ENCODE peak calls at places on chromosome 9, in eight cellular contexts. I, H, T, U, E, O, W and D are unnamed samples.
A peak's percentile ranks its signal among the peaks of the same experiment; 100 is the strongest.

GRCh38 chr9:3403315-3403714 is 122.5 kb downstream of the RFX3 start:
- DNase-seq in I (no peak), H (no peak), T (peak; percentile 4), U (no peak), E (no peak), O (no peak), W (no peak), D (no peak)

GRCh38 chr9:85142461-85143401 is 473.2 kb downstream of the NTRK2 start:
- DNase-seq in I (peak; percentile 26), H (peak; percentile 23), T (no peak), U (peak; percentile 36), E (peak; percentile 55), O (no peak), W (no peak), D (no peak)

GRCh38 chr9:4887556-4887955 is 94.8 kb downstream of the RCL1 start:
- DNase-seq in I (no peak), H (no peak), T (peak; percentile 54), U (peak; percentile 74), E (no peak), O (no peak), W (no peak), D (no peak)

GRCh38 chr9:132478353-132478752 is 68.3 kb downstream of the CFAP77 start:
- DNase-seq in I (no peak), H (no peak), T (no peak), U (no peak), E (no peak), O (no peak), W (no peak), D (no peak)

GRCh38 chr9:1025131-1025530 is 25.0 kb upstream of the DMRT2 start:
- DNase-seq in I (no peak), H (no peak), T (no peak), U (no peak), E (no peak), O (no peak), W (no peak), D (no peak)

GRCh38 chr9:110197330-110198187 is 10.4 kb downstream of the C9orf152 start:
- DNase-seq in I (no peak), H (no peak), T (no peak), U (peak; percentile 31), E (no peak), O (no peak), W (no peak), D (no peak)

GRCh38 chr9:122125891-122126331 is 32.8 kb upstream of the TTLL11 start:
- DNase-seq in I (no peak), H (no peak), T (peak; percentile 10), U (peak; percentile 24), E (no peak), O (no peak), W (no peak), D (no peak)

GRCh38 chr9:38263534-38263933 is 129.0 kb upstream of the ALDH1B1 start:
- DNase-seq in I (no peak), H (peak; percentile 56), T (peak; percentile 16), U (peak; percentile 74), E (no peak), O (no peak), W (peak; percentile 11), D (no peak)

GRCh38 chr9:129170229-129170628 is 7.8 kb downstream of the IER5L start:
- DNase-seq in I (no peak), H (no peak), T (no peak), U (no peak), E (no peak), O (no peak), W (no peak), D (no peak)

GRCh38 chr9:35526087-35526801 is 36.3 kb downstream of the RUSC2 start:
- DNase-seq in I (no peak), H (no peak), T (peak; percentile 61), U (peak; percentile 85), E (no peak), O (no peak), W (peak; percentile 4), D (no peak)

GRCh38 chr9:37100317-37100716 is 20.1 kb upstream of the ZCCHC7 start:
- DNase-seq in I (no peak), H (peak; percentile 27), T (peak; percentile 26), U (no peak), E (no peak), O (no peak), W (no peak), D (no peak)

GRCh38 chr9:106726070-106726815 is 136.7 kb upstream of the ZNF462 start:
- DNase-seq in I (no peak), H (no peak), T (no peak), U (peak; percentile 34), E (no peak), O (no peak), W (no peak), D (no peak)

GRCh38 chr9:118674942-118675341 is 694.3 kb downstream of the BRINP1 start:
- DNase-seq in I (no peak), H (no peak), T (no peak), U (no peak), E (no peak), O (no peak), W (no peak), D (no peak)

GRCh38 chr9:116933251-116933650 is 246.1 kb downstream of the TRIM32 start:
- DNase-seq in I (no peak), H (no peak), T (no peak), U (no peak), E (no peak), O (no peak), W (no peak), D (no peak)

GRCh38 chr9:129102791-129103594 is 7.6 kb downstream of the CRAT start:
- DNase-seq in I (peak; percentile 64), H (peak; percentile 79), T (no peak), U (peak; percentile 62), E (peak; percentile 46), O (no peak), W (no peak), D (no peak)

GRCh38 chr9:4837768-4838546 is 45.2 kb downstream of the RCL1 start:
- DNase-seq in I (no peak), H (no peak), T (peak; percentile 97), U (peak; percentile 94), E (no peak), O (peak; percentile 49), W (peak; percentile 71), D (no peak)

DNA sequence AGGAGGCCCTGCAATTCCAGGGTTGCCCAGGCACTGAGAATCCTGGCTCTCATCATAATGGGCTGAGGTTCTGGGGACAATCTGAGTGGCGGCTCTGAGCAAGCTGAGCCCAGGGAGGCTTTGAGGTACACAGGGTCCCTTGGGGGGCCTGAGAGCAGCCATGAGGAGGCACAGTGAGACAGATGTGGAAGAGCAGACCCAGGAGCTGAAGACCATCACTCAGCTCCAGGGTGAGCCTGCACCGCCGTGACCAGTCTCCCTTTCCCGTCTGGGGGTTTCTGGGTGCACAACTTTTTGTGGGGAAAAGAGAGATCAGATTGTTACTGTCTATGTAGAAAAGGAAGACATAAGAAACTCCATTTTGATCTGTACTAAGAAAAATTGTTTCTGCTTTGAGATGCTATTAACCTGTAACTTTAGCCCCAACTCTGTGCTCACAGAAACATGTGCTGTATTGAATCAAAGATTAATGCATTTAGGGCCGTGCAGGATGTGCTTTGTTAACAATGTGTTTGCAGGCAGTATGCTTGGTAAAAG is at the start of gene CCDC183:
- DNase-seq in I (no peak), H (no peak), T (no peak), U (no peak), E (no peak), O (no peak), W (no peak), D (no peak)
- H3K27ac ChIP-seq in I (peak within 1 kb of the TSS; percentile 97), H (peak within 1 kb of the TSS; percentile 4), T (no peak within 1 kb of the TSS), U (peak within 1 kb of the TSS; percentile 99), E (peak within 1 kb of the TSS; percentile 29), O (no peak within 1 kb of the TSS), W (no peak within 1 kb of the TSS), D (no peak within 1 kb of the TSS)

GRCh38 chr9:133973791-133974630 is 18.1 kb downstream of the VAV2 start:
- DNase-seq in I (peak; percentile 84), H (peak; percentile 27), T (no peak), U (no peak), E (no peak), O (no peak), W (no peak), D (no peak)

GRCh38 chr9:133973111-133973790 is 18.9 kb downstream of the VAV2 start:
- DNase-seq in I (no peak), H (no peak), T (no peak), U (no peak), E (no peak), O (no peak), W (no peak), D (no peak)

GRCh38 chr9:133970581-133970900 is 21.6 kb downstream of the VAV2 start:
- DNase-seq in I (no peak), H (no peak), T (no peak), U (no peak), E (no peak), O (no peak), W (no peak), D (no peak)

GRCh38 chr9:133971121-133971951 is 20.8 kb downstream of the VAV2 start:
- DNase-seq in I (no peak), H (no peak), T (no peak), U (no peak), E (no peak), O (no peak), W (peak; percentile 92), D (no peak)

GRCh38 chr9:133972041-133972970 is 19.8 kb downstream of the VAV2 start:
- DNase-seq in I (peak; percentile 84), H (no peak), T (no peak), U (no peak), E (no peak), O (no peak), W (no peak), D (no peak)
- H3K27ac ChIP-seq in I (peak overlapping the region; percentile 95), H (no peak overlapping the region), T (no peak overlapping the region), U (no peak overlapping the region), E (no peak overlapping the region), O (no peak overlapping the region), W (peak overlapping the region; percentile 14), D (no peak overlapping the region)

DNA sequence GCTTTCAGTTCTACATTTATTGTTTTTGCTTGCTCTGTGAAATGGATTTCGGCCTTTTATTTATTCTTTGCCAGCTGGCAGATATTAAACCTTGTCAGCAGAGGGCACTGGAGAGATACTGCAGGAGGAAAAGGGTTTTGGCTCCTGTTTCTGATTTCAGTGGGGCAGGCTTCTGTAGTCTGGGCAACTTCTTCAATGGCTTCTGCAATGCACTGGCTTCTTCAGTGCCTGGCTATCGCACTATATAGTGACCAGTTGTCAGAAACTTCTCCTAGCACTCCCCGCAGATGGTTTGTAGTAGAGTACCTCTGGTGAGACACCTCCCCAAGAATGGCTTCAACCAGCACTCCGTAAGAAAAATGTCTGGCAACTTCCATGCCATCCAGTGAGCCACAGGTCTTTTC is 3.2 kb upstream of the NFX1 start:
- DNase-seq in I (peak; percentile 81), H (peak; percentile 65), T (peak; percentile 38), U (peak; percentile 79), E (peak; percentile 83), O (peak; percentile 55), W (peak; percentile 4), D (peak; percentile 65)
- H3K27ac ChIP-seq in I (no peak overlapping the region), H (no peak overlapping the region), T (no peak overlapping the region), U (no peak overlapping the region), E (peak overlapping the region; percentile 29), O (no peak overlapping the region), W (no peak overlapping the region), D (peak overlapping the region; percentile 10)

DNA sequence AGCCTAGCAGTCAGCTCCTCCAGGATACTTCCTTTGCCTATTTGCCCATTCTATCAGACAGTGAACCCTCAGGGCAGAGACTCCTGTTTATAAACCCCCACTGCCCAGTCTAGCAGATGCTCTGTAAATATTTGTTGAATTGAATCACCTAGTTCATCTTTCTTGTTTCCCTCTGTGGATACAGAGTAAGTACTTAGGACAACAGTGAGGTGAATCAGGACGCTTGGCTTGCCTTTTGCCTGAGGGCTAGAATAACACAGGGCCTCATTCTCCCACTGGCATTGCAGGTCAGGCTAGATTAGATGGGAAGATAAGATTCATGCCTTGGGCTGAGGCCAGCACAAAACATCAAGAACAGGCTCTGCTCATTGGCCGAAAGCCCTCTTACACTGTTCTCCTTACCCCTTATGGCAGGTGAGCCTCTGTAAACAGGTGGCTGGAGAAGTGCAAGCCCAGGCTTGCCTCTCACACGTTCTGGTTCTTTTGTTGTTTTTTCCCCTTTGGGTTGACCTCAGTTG is 22.2 kb downstream of the TNFSF8 start:
- DNase-seq in I (peak; percentile 52), H (no peak), T (peak; percentile 47), U (no peak), E (peak; percentile 80), O (no peak), W (peak; percentile 59), D (no peak)
- H3K27ac ChIP-seq in I (peak overlapping the region; percentile 82), H (no peak overlapping the region), T (no peak overlapping the region), U (no peak overlapping the region), E (peak overlapping the region; percentile 64), O (no peak overlapping the region), W (no peak overlapping the region), D (peak overlapping the region; percentile 26)